ENCODE peak calls at places on chromosomes 12 and 14, in four cellular contexts. D is osteocyte, C is H7, U is substantia nigra. V is an unnamed sample.

GRCh38 chr12:46492471-46493351 is 120.1 kb upstream of the SLC38A2 start:
- DNase-seq in C (no peak), U (no peak), D (no peak), V (no peak)

GRCh38 chr12:4859478-4860210 is 50.1 kb upstream of the KCNA1 start:
- DNase-seq in D (no peak), C (no peak), U (no peak), V (no peak)

GRCh38 chr12:131703161-131703560 is 7.7 kb upstream of the SFSWAP start:
- DNase-seq in C (no peak), U (no peak), D (no peak), V (no peak)

GRCh38 chr14:98926151-98926550 is 345.8 kb downstream of the BCL11B start:
- DNase-seq in D (no peak), U (no peak), C (no peak), V (no peak)

GRCh38 chr12:1795785-1796514 is 24.4 kb upstream of the LRTM2 start:
- DNase-seq in C (peak; percentile 96), D (peak; percentile 93), U (peak; percentile 81), V (peak; percentile 96)

GRCh38 chr14:102694530-102695171 is 82.6 kb upstream of the TRAF3 start:
- DNase-seq in C (peak; percentile 68), U (peak; percentile 38), D (no peak), V (peak; percentile 79)

GRCh38 chr12:104063712-104064030 is 660 bp upstream of the HCFC2 start:
- DNase-seq in U (no peak), D (no peak), C (no peak), V (no peak)

GRCh38 chr14:102182190-102182589 is 42.5 kb downstream of the WDR20 start:
- DNase-seq in U (no peak), C (no peak), D (no peak), V (no peak)

GRCh38 chr14:38775986-38776385 is 327.0 kb downstream of the SEC23A start:
- DNase-seq in C (no peak), U (no peak), D (no peak), V (no peak)

GRCh38 chr12:92242917-92243316 is 97.3 kb upstream of the BTG1 start:
- DNase-seq in C (no peak), D (no peak), U (no peak), V (no peak)

GRCh38 chr12:54622463-54623183 is 12.1 kb downstream of the LACRT start:
- DNase-seq in D (no peak), C (no peak), U (no peak), V (no peak)

GRCh38 chr14:75513911-75514672 is 8.2 kb upstream of the BATF start:
- DNase-seq in D (no peak), C (peak; percentile 47), U (no peak), V (no peak)

GRCh38 chr14:33352821-33353220 is 414.1 kb downstream of the NPAS3 start:
- DNase-seq in D (no peak), C (no peak), U (no peak), V (no peak)

GRCh38 chr12:14845350-14845750 is 2.0 kb upstream of the ART4 start:
- DNase-seq in C (peak; percentile 70), U (peak; percentile 27), D (no peak), V (peak; percentile 72)

GRCh38 chr12:24948816-24949722 is at the start of gene BCAT1:
- DNase-seq in U (peak; percentile 31), C (peak; percentile 85), D (peak; percentile 91), V (peak; percentile 68)

GRCh38 chr14:99239661-99240092 is 32.3 kb downstream of the BCL11B start:
- DNase-seq in D (no peak), C (no peak), U (no peak), V (no peak)

GRCh38 chr12:117067016-117067415 is 32.2 kb downstream of the TESC start:
- DNase-seq in U (no peak), D (no peak), C (no peak), V (no peak)

GRCh38 chr12:71456316-71456715 is 16.7 kb downstream of the LGR5 start:
- DNase-seq in D (no peak), C (no peak), U (peak; percentile 35), V (peak; percentile 30)

GRCh38 chr12:77179515-77179914 is 114.1 kb upstream of the E2F7 start:
- DNase-seq in U (no peak), C (no peak), D (no peak), V (peak; percentile 10)

GRCh38 chr14:100388137-100389050 is 65.3 kb downstream of the SLC25A47 start:
- DNase-seq in D (no peak), C (peak; percentile 32), U (no peak), V (no peak)

GRCh38 chr12:109944975-109945374 is 44.9 kb downstream of the TCHP start:
- DNase-seq in C (peak; percentile 82), U (peak; percentile 8), D (no peak), V (peak; percentile 81)

GRCh38 chr12:124352839-124353238 is 57.9 kb downstream of the RFLNA start:
- DNase-seq in D (no peak), C (no peak), U (peak; percentile 1), V (no peak)

GRCh38 chr12:45669093-45669492 is 60.4 kb upstream of the ARID2 start:
- DNase-seq in D (no peak), U (no peak), C (no peak), V (no peak)

GRCh38 chr12:110355080-110355479 is 48.4 kb downstream of the ANAPC7 start:
- DNase-seq in C (peak; percentile 82), U (no peak), D (no peak), V (peak; percentile 80)

GRCh38 chr12:121248611-121249010 is 38.7 kb downstream of the P2RX4 start:
- DNase-seq in C (no peak), U (no peak), D (no peak), V (no peak)

GRCh38 chr12:20448781-20449180 is 80.4 kb downstream of the PDE3A start:
- DNase-seq in U (no peak), D (no peak), C (no peak), V (no peak)

GRCh38 chr12:13336216-13336615 is 139.7 kb downstream of the EMP1 start:
- DNase-seq in U (no peak), D (no peak), C (no peak), V (no peak)

GRCh38 chr12:116416161-116416560 is 138.7 kb upstream of the MED13L start:
- DNase-seq in U (no peak), C (peak; percentile 32), D (no peak), V (peak; percentile 17)

GRCh38 chr12:32107376-32108267 is 975 bp downstream of the BICD1 start:
- DNase-seq in U (peak; percentile 29), C (no peak), D (no peak), V (peak; percentile 49)

GRCh38 chr14:57268161-57269067 is at the start of the genes AP5M1 and EXOC5:
- DNase-seq in U (peak; percentile 91), C (peak; percentile 81), D (peak; percentile 95), V (peak; percentile 85)

GRCh38 chr14:32682219-32682618 is 256.5 kb upstream of the NPAS3 start:
- DNase-seq in C (no peak), U (no peak), D (no peak), V (no peak)

GRCh38 chr14:20631821-20632389 is 9.6 kb downstream of the OR6S1 start:
- DNase-seq in U (peak; percentile 20), C (peak; percentile 33), D (no peak), V (peak; percentile 56)

V was measured in iPS-NIHi11.